ENCODE peak calls at places on chromosomes 16 and 17, in nine cellular contexts. D, C, J, X, B, W, F, P and I are unnamed samples.

GRCh38 chr17:70552230-70552981 is 383.1 kb downstream of the KCNJ2 start:
- DNase-seq in X (peak; percentile 65), D (peak; percentile 3), F (peak; percentile 75), J (peak; percentile 52), P (no peak), C (no peak), W (no peak), B (no peak), I (peak; percentile 43)

GRCh38 chr17:80104321-80104955 is 3.1 kb downstream of the GAA start:
- DNase-seq in C (no peak), B (no peak), F (peak; percentile 37), P (no peak), D (no peak), W (no peak), J (no peak), X (peak; percentile 52), I (peak; percentile 66)

GRCh38 chr16:15621456-15621855 is 21.5 kb downstream of the MARF1 start:
- DNase-seq in J (no peak), F (no peak), B (no peak), X (no peak), P (no peak), C (no peak), D (no peak), W (no peak), I (no peak)

GRCh38 chr16:66842765-66843164 is 1.4 kb upstream of the CA7 start:
- DNase-seq in D (no peak), X (no peak), J (no peak), C (no peak), W (no peak), F (peak; percentile 26), B (no peak), P (no peak), I (no peak)

GRCh38 chr17:66508896-66509843 is 206.8 kb downstream of the PRKCA start:
- DNase-seq in B (peak; percentile 8), X (peak; percentile 63), D (peak; percentile 99), P (peak; percentile 31), W (no peak), J (peak; percentile 88), F (peak; percentile 73), C (no peak), I (peak; percentile 91)

GRCh38 chr17:36731091-36731490 is 129.7 kb downstream of the MRM1 start:
- DNase-seq in J (no peak), X (no peak), C (no peak), D (peak; percentile 95), F (no peak), B (no peak), P (no peak), W (no peak), I (no peak)

GRCh38 chr17:4583796-4584124 is 569 bp upstream of the SMTNL2 start:
- DNase-seq in P (no peak), B (no peak), F (peak; percentile 41), J (no peak), C (no peak), X (peak; percentile 40), D (no peak), W (no peak), I (peak; percentile 26)

GRCh38 chr17:74760404-74761105 is 12.1 kb downstream of the NHERF1 start:
- DNase-seq in F (peak; percentile 55), J (no peak), P (no peak), C (no peak), X (no peak), W (no peak), D (peak; percentile 95), B (no peak), I (no peak)

GRCh38 chr17:71412803-71413202 is 708.0 kb upstream of the SOX9 start:
- DNase-seq in F (peak; percentile 91), D (no peak), W (no peak), X (peak; percentile 85), J (peak; percentile 97), B (no peak), C (no peak), P (no peak), I (peak; percentile 97)

GRCh38 chr17:43434902-43435319 is 36.1 kb downstream of the ARL4D start:
- DNase-seq in J (no peak), P (no peak), W (no peak), C (no peak), D (no peak), B (no peak), F (peak; percentile 86), X (no peak), I (peak; percentile 28)

GRCh38 chr16:2737895-2738418 is 14.5 kb upstream of the SRRM2 start:
- DNase-seq in C (no peak), D (no peak), B (no peak), F (no peak), J (no peak), P (no peak), W (no peak), X (no peak), I (no peak)

GRCh38 chr16:84584678-84585077 is 33.2 kb downstream of the COTL1 start:
- DNase-seq in F (no peak), W (no peak), B (no peak), J (no peak), X (no peak), P (no peak), D (no peak), C (no peak), I (no peak)

GRCh38 chr17:82105882-82106696 is 8.1 kb upstream of the FASN start:
- DNase-seq in X (peak; percentile 58), B (peak; percentile 24), D (peak; percentile 98), P (no peak), F (peak; percentile 54), C (peak; percentile 62), J (peak; percentile 39), W (peak; percentile 39), I (peak; percentile 39)

GRCh38 chr17:82237746-82238561 is 9.1 kb downstream of the SLC16A3 start:
- DNase-seq in F (no peak), W (no peak), P (no peak), B (no peak), D (no peak), C (no peak), X (no peak), J (no peak), I (peak; percentile 19)

GRCh38 chr17:8146381-8147140 is 5.6 kb downstream of the PER1 start:
- DNase-seq in F (no peak), W (no peak), X (no peak), J (no peak), C (no peak), P (no peak), B (no peak), D (no peak), I (no peak)

GRCh38 chr16:11349599-11350276 is 4.5 kb downstream of the RMI2 start:
- DNase-seq in W (no peak), X (peak; percentile 68), D (peak; percentile 62), F (peak; percentile 71), C (no peak), P (peak; percentile 55), B (no peak), J (peak; percentile 86), I (no peak)

GRCh38 chr17:3890082-3890892 is 2.6 kb downstream of the CAMKK1 start:
- DNase-seq in C (no peak), J (peak; percentile 90), D (no peak), F (peak; percentile 96), B (no peak), W (no peak), X (peak; percentile 83), P (peak; percentile 79), I (peak; percentile 84)

GRCh38 chr17:27520571-27521185 is 64.4 kb downstream of the KSR1 start:
- DNase-seq in W (no peak), D (no peak), C (no peak), J (no peak), B (no peak), P (no peak), F (no peak), X (no peak), I (no peak)

GRCh38 chr16:73037845-73038570 is 9.9 kb downstream of the ZFHX3 start:
- DNase-seq in J (no peak), B (no peak), P (no peak), C (no peak), X (no peak), W (no peak), D (no peak), F (no peak), I (peak; percentile 49)

GRCh38 chr16:10178079-10178478 is 4.1 kb downstream of the GRIN2A start:
- DNase-seq in D (no peak), C (no peak), P (no peak), F (peak; percentile 9), J (no peak), X (no peak), W (no peak), B (no peak), I (no peak)

GRCh38 chr17:41959336-41960095 is 7.1 kb upstream of the CNP start:
- DNase-seq in D (no peak), X (peak; percentile 73), J (peak; percentile 59), F (peak; percentile 70), W (no peak), B (no peak), C (no peak), P (no peak), I (peak; percentile 60)